ENCODE peak calls at places on chromosomes 6 and 20, in nine cellular contexts. G is heart left ventricle, F is NCI-H1092 treated with DMSO at 0.1 percent for 48 hours, U is LoVo, L is NCI-H460, D is T follicular helper cell, N is EL, Q is NCI-H345, P is NCI-H748 treated with DMSO at 0.1 percent for 48 hours. M is an unnamed sample.

GRCh38 chr6:158713469-158713868 is 63.6 kb downstream of the SYTL3 start:
- DNase-seq in G (no peak), Q (peak), D (no peak), F (no peak), N (no peak), L (no peak), U (no peak), P (no peak), M (no peak)

GRCh38 chr20:59775221-59776055 is 158.0 kb downstream of the SYCP2 start:
- DNase-seq in D (no peak), U (no peak), F (no peak), Q (no peak), G (no peak), L (no peak), P (no peak), N (no peak), M (peak)

GRCh38 chr20:41352106-41352505 is 11.5 kb downstream of the LPIN3 start:
- DNase-seq in L (no peak), U (no peak), F (no peak), N (no peak), G (no peak), D (no peak), P (no peak), Q (no peak), M (no peak)

GRCh38 chr20:25525857-25526256 is 59.5 kb downstream of the NINL start:
- DNase-seq in N (peak), L (no peak), F (no peak), Q (no peak), P (no peak), G (no peak), D (no peak), U (no peak), M (no peak)

GRCh38 chr20:18388860-18389259 is 78.0 kb downstream of the DZANK1 start:
- DNase-seq in D (no peak), P (no peak), U (peak), G (no peak), Q (no peak), F (no peak), L (peak), N (peak), M (no peak)

GRCh38 chr6:139595183-139595582 is 220.7 kb upstream of the CITED2 start:
- DNase-seq in L (no peak), F (no peak), D (no peak), G (no peak), U (no peak), P (no peak), Q (no peak), N (peak), M (no peak)

GRCh38 chr6:22828179-22829062 is 259.1 kb downstream of the HDGFL1 start:
- DNase-seq in P (peak), D (no peak), U (peak), Q (peak), F (peak), G (peak), L (peak), N (peak), M (peak)

GRCh38 chr6:45713981-45714685 is 301.5 kb downstream of the CLIC5 start:
- DNase-seq in F (no peak), D (no peak), U (no peak), G (no peak), P (no peak), L (no peak), N (no peak), Q (no peak), M (no peak)

GRCh38 chr6:32796848-32797776 is 19.7 kb downstream of the HLA-DOB start:
- DNase-seq in D (peak), U (peak), G (peak), Q (peak), P (peak), N (peak), F (peak), L (peak), M (peak)

GRCh38 chr6:143549221-143549620 is 37.7 kb upstream of the FUCA2 start:
- DNase-seq in U (no peak), L (no peak), P (no peak), G (no peak), F (no peak), N (peak), Q (no peak), D (no peak), M (no peak)

GRCh38 chr6:34520645-34521462 is 35.3 kb downstream of the SPDEF start:
- DNase-seq in N (no peak), L (no peak), U (no peak), F (no peak), G (no peak), Q (no peak), D (no peak), P (no peak), M (no peak)

GRCh38 chr6:143141442-143141841 is 80.8 kb downstream of the AIG1 start:
- DNase-seq in P (no peak), N (peak), D (no peak), F (no peak), U (no peak), G (no peak), L (no peak), Q (no peak), M (no peak)

GRCh38 chr6:142489722-142490610 is 188.2 kb downstream of the ADGRG6 start:
- DNase-seq in P (no peak), N (peak), G (no peak), F (no peak), L (no peak), U (no peak), D (no peak), Q (no peak), M (no peak)

GRCh38 chr6:130794686-130795085 is 32.5 kb upstream of the SMLR1 start:
- DNase-seq in D (no peak), U (no peak), P (no peak), G (no peak), N (no peak), F (no peak), L (no peak), Q (no peak), M (no peak)

GRCh38 chr20:62574612-62574993 is 67.7 kb upstream of the SLCO4A1 start:
- DNase-seq in U (no peak), N (no peak), Q (no peak), G (no peak), F (no peak), D (no peak), L (no peak), P (no peak), M (no peak)

GRCh38 chr6:116550796-116551195 is 2.8 kb upstream of the CALHM4 start:
- DNase-seq in D (no peak), Q (no peak), F (no peak), N (no peak), G (no peak), L (no peak), U (no peak), P (no peak), M (no peak)

GRCh38 chr6:114581293-114581692 is 238.5 kb upstream of the HS3ST5 start:
- DNase-seq in U (no peak), N (no peak), F (no peak), Q (no peak), L (no peak), P (no peak), D (no peak), G (no peak), M (no peak)

GRCh38 chr20:32752458-32753250 is 9.4 kb upstream of the COMMD7 start:
- DNase-seq in F (no peak), P (no peak), D (no peak), L (no peak), N (peak), U (no peak), Q (no peak), G (no peak), M (no peak)

GRCh38 chr6:47489995-47490394 is 12.4 kb downstream of the CD2AP start:
- DNase-seq in D (no peak), F (no peak), P (no peak), U (no peak), G (no peak), N (no peak), Q (no peak), L (no peak), M (no peak)

GRCh38 chr6:24930386-24930785 is 5.4 kb downstream of the RIPOR2 start:
- DNase-seq in P (no peak), G (peak), N (peak), L (no peak), F (no peak), U (peak), Q (no peak), D (no peak), M (peak)

GRCh38 chr6:134288538-134289203 is 29.2 kb downstream of the SGK1 start:
- DNase-seq in G (no peak), Q (no peak), U (no peak), N (peak), F (no peak), L (no peak), D (no peak), P (no peak), M (no peak)

GRCh38 chr6:28600188-28600587 is 74.5 kb downstream of the GPX5 start:
- DNase-seq in G (no peak), U (no peak), Q (no peak), P (no peak), D (no peak), F (no peak), N (no peak), L (no peak), M (no peak)

GRCh38 chr6:110517601-110518280 is 41.3 kb upstream of the SLC22A16 start:
- DNase-seq in N (no peak), Q (no peak), D (no peak), G (no peak), U (no peak), F (no peak), L (no peak), P (peak), M (no peak)

GRCh38 chr6:118206221-118206620 is 299.2 kb downstream of the SLC35F1 start:
- DNase-seq in Q (no peak), F (no peak), P (no peak), N (no peak), L (no peak), D (no peak), U (no peak), G (no peak), M (no peak)

GRCh38 chr6:160309718-160310117 is 38.5 kb upstream of the SLC22A3 start:
- DNase-seq in L (no peak), F (no peak), U (no peak), G (no peak), Q (no peak), D (no peak), P (no peak), N (no peak), M (no peak)

GRCh38 chr6:169654590-169655391 is 47.0 kb downstream of the WDR27 start:
- DNase-seq in G (peak), L (peak), N (peak), D (peak), Q (no peak), F (peak), P (peak), U (no peak), M (peak)